ENCODE peak calls at places on chromosomes 13 and 19, in four cellular contexts. F, B, C and J are unnamed samples.
A peak's percentile ranks its signal among the peaks of the same experiment; 100 is the strongest.

GRCh38 chr19:44341794-44342193 is 14.7 kb downstream of the ZNF112 start:
- DNase-seq in F (no peak), B (no peak), C (no peak), J (no peak)

GRCh38 chr13:21395953-21396352 is 63.1 kb downstream of the ZDHHC20 start:
- DNase-seq in F (no peak), B (no peak), C (no peak), J (no peak)

GRCh38 chr13:51801631-51802099 is 2.3 kb downstream of the DHRS12 start:
- DNase-seq in F (no peak), B (no peak), C (no peak), J (no peak)

GRCh38 chr13:113916330-113916815 is 52.5 kb upstream of the GAS6 start:
- DNase-seq in F (no peak), B (no peak), C (no peak), J (peak; percentile 60)

GRCh38 chr13:76792680-76793334 is 93.4 kb downstream of the KCTD12 start:
- DNase-seq in F (no peak), B (no peak), C (no peak), J (peak; percentile 66)

GRCh38 chr13:59494560-59494970 is 669.2 kb downstream of the DIAPH3 start:
- DNase-seq in F (no peak), B (peak; percentile 61), C (no peak), J (peak; percentile 81)

GRCh38 chr13:35727881-35728280 is 251.4 kb upstream of the MAB21L1 start:
- DNase-seq in F (no peak), B (no peak), C (no peak), J (no peak)

GRCh38 chr13:25541434-25542123 is 169.8 kb downstream of the ATP8A2 start:
- DNase-seq in F (no peak), B (peak; percentile 1), C (no peak), J (no peak)

GRCh38 chr13:112779856-112780604 is 90.2 kb downstream of the ATP11A start:
- DNase-seq in F (no peak), B (no peak), C (no peak), J (peak; percentile 52)

GRCh38 chr19:8635422-8635821 is 5.0 kb downstream of the NFILZ start:
- DNase-seq in F (no peak), B (no peak), C (no peak), J (peak; percentile 16)

GRCh38 chr13:29743229-29743786 is 107.1 kb downstream of the UBL3 start:
- DNase-seq in F (no peak), B (no peak), C (no peak), J (peak; percentile 79)

GRCh38 chr13:102870677-102871415 is 25.0 kb downstream of the ERCC5 start:
- DNase-seq in F (no peak), B (peak; percentile 58), C (peak; percentile 33), J (peak; percentile 65)

GRCh38 chr19:15769586-15769985 is 17.9 kb upstream of the OR10H5 start:
- DNase-seq in F (no peak), B (peak; percentile 24), C (no peak), J (no peak)

GRCh38 chr19:10424011-10424637 is 3.8 kb downstream of the PDE4A start:
- DNase-seq in F (no peak), B (peak; percentile 92), C (no peak), J (peak; percentile 68)

GRCh38 chr19:5824791-5825577 is 14.5 kb downstream of the FUT6 start:
- DNase-seq in F (no peak), B (no peak), C (no peak), J (no peak)

GRCh38 chr13:46595136-46595917 is 42.4 kb downstream of the LRCH1 start:
- DNase-seq in F (no peak), B (no peak), C (no peak), J (peak; percentile 60)

GRCh38 chr19:19445911-19446361 is 40.5 kb downstream of the GATAD2A start:
- DNase-seq in F (no peak), B (no peak), C (no peak), J (peak; percentile 40)

GRCh38 chr19:5166262-5166661 is 174.3 kb downstream of the PTPRS start:
- DNase-seq in F (no peak), B (no peak), C (no peak), J (peak; percentile 75)

GRCh38 chr13:33797622-33798021 is 20.3 kb upstream of the RFC3 start:
- DNase-seq in F (no peak), B (no peak), C (no peak), J (no peak)

GRCh38 chr13:41931337-41931736 is 29.6 kb downstream of the VWA8 start:
- DNase-seq in F (no peak), B (no peak), C (no peak), J (peak; percentile 69)

GRCh38 chr13:81051873-81052272 is 710.9 kb upstream of the SPRY2 start:
- DNase-seq in F (no peak), B (no peak), C (no peak), J (no peak)

GRCh38 chr13:31835932-31836331 is 96.6 kb downstream of the RXFP2 start:
- DNase-seq in F (no peak), B (no peak), C (no peak), J (peak; percentile 59)

GRCh38 chr19:48090281-48090802 is 20.3 kb downstream of the PLA2G4C start:
- DNase-seq in F (no peak), B (no peak), C (no peak), J (no peak)

GRCh38 chr19:17306285-17306714 is 628 bp downstream of the MRPL34 start:
- DNase-seq in F (no peak), B (no peak), C (no peak), J (no peak)

GRCh38 chr19:4636151-4636717 is 3.1 kb upstream of the TNFAIP8L1 start:
- DNase-seq in F (no peak), B (peak; percentile 84), C (no peak), J (peak; percentile 34)

GRCh38 chr13:36344886-36345437 is 1.2 kb downstream of the SPART start:
- DNase-seq in F (no peak), B (peak; percentile 37), C (no peak), J (no peak)

GRCh38 chr13:27632214-27632613 is 10.5 kb downstream of the POLR1D start:
- DNase-seq in F (no peak), B (no peak), C (no peak), J (no peak)

GRCh38 chr13:38998739-38999138 is 8.1 kb upstream of the STOML3 start:
- DNase-seq in F (no peak), B (peak; percentile 88), C (no peak), J (no peak)

GRCh38 chr19:36128392-36128736 is 11.5 kb upstream of the CAPNS1 start:
- DNase-seq in F (no peak), B (no peak), C (no peak), J (no peak)

GRCh38 chr19:12272386-12272785 is 22.3 kb downstream of the ZNF44 start:
- DNase-seq in F (no peak), B (no peak), C (no peak), J (no peak)

GRCh38 chr19:12270854-12271253 is 23.8 kb downstream of the ZNF44 start:
- DNase-seq in F (no peak), B (no peak), C (no peak), J (no peak)

GRCh38 chr19:12278713-12279112 is 16.0 kb downstream of the ZNF44 start:
- DNase-seq in F (no peak), B (no peak), C (no peak), J (no peak)

DNA sequence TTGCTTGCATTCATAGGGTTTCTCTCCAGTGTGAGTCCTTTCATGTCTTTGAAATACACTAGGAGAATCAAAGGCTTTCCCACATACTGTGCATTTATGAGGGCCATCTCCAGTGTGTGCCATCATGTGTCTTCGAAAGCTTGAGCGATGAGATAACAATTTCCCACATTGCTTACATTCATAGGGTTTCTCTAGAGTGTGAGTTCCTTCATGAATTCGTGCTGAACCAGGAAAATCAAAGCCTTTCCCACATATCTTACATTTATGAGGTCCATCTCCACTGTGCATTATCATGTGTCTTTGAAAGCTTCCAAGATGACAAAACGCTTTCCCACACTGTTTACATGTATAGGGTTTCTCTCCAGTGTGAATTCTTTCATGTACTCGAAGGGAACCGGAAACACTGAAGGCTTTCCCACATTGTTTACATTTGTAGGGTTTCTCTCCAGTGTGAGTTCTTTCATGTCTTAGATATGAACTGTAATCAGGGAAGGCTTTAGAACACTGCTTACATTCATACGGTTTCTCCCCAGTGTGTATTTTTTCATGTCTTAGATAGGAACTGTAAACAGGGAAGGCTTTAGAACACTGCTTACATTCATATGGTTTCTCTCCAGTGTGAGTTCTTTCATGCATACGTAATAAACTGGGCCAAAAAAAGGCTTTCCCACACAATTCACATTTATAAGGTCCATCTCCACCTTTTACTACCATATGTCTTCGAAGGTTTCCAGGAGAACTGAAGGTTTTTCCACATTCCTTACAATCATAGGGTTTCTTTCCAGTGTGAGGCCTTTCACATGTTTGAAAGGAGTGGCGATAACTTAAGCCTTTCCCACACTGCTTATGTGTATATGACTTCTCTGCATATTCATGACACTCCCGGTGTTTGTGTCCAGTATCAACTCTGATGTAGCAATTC is 21.4 kb downstream of the ZNF44 start:
- DNase-seq in F (no peak), B (no peak), C (no peak), J (no peak)
- H3K9me3 ChIP-seq in F (peaks cover 49% of the 10 kb centered on the region), B (peaks cover 19% of the 10 kb centered on the region), C (peaks cover 84% of the 10 kb centered on the region), J (peaks cover 78% of the 10 kb centered on the region)

GRCh38 chr19:37932985-37933953 is 26.3 kb downstream of the SIPA1L3 start:
- DNase-seq in F (no peak), B (no peak), C (no peak), J (peak; percentile 61)
- TF ChIP-seq CHD1 in F (no peak), B (no peak), C (no peak), J (no peak)

DNA sequence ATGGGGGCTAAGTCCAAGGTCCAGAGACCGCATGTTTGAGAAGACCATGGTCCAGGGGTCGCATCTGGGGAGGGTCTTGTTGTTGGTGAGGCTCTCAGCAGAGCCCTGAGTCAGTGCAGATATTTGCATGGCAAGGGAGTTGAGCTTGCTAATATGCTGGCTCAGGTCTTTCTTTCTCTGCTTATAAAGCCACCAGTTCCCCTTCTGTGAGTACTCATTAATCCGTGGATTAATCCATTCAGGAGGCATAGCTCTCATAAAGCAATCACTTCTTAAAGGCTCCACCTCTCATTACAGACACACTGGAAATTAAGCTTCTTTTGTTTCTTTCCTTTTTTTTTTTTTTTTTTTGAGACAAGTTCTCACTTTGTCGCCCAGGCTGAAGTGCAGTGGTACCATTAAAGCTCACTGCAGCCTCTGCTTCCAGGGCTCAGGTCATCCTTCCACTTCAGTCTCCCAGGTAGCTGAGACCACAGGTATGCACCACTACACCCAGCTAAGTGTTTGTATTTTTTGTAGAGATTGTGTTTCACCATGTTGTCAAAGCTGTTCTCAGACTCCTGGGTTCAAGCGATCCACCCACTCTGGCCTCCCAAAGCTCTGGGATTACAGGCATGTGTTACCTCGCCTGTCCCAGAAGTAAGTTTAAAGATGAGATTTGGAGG is 216.4 kb downstream of the SLITRK5 start:
- DNase-seq in F (no peak), B (no peak), C (no peak), J (no peak)
- H3K9me3 ChIP-seq in F (no peaks in the 10 kb centered on the region), B (no peaks in the 10 kb centered on the region), C (no peaks in the 10 kb centered on the region), J (peaks cover 10% of the 10 kb centered on the region)

DNA sequence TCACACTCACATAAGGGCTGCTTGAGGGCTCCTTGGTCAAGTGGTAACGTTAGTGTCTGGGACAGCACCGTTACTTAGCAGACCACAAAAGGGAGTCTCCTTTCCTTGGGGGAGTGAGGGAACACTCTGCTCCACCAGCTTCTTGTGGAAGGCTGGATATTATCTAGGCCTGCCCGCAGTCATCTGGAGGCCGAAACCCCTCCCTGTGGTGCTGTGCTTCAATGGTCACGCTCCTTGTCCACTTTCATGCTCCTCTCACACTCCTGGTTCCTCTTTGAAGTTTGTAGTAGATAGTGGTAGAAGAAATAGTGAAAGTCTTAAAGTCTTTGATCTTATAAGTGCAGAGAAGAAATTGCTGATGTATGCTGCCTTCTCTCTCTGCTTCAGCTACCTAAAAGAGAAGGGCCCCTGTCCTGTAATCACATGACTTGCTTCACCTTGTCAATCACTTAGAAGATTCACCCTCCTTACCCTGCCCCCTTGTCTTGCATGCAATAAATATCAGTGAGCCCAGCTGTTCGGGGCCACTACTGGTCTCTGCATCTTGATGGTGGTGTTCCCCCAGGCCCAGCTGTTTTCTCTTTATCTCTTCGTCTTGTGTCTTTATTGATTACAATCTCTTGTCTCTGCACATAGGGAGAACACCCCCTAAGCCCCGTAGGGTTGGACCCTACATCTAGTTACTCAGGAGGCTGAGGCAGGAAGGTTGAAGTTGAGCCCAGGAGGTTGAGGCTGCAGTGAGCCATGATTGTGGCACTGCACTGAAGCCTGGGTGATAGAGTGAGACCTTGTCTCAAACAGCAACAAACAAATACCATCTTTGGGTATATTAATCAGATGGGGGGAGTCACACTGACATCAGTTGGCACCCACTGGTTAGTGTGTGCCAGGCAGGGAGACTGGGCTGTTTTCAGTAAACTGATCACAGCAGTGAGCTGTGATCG is 11.6 kb upstream of the MZF1 start:
- DNase-seq in F (no peak), B (peak; percentile 90), C (no peak), J (no peak)
- TF ChIP-seq CHD1 in F (no peak), B (no peak), C (no peak), J (no peak)